ENCODE peak calls at places on chromosome 13, in eight cellular contexts. C, N, X, P, F, V, Q and G are unnamed samples. For H3K36me3, the result is how much of the 10 kb centered on the place peaks cover.

GRCh38 chr13:44818428-44818827 is 170.8 kb downstream of the NUFIP1 start:
- DNase-seq in F (peak), X (no peak), P (no peak), Q (no peak), V (no peak), N (no peak), C (no peak), G (no peak)

GRCh38 chr13:74975122-74975521 is 506.8 kb downstream of the TBC1D4 start:
- DNase-seq in N (no peak), Q (no peak), V (no peak), C (no peak), F (no peak), P (no peak), X (no peak), G (no peak)

GRCh38 chr13:90968510-90968909 is 379.0 kb upstream of the MIR17HG start:
- DNase-seq in F (peak), C (no peak), P (no peak), Q (no peak), N (no peak), V (no peak), X (no peak), G (no peak)

GRCh38 chr13:76016799-76017198 is 380.7 kb downstream of the LMO7 start:
- DNase-seq in V (no peak), Q (peak), F (peak), C (no peak), P (no peak), N (no peak), X (no peak), G (no peak)

GRCh38 chr13:53782400-53783030 is 753.9 kb downstream of the OLFM4 start:
- DNase-seq in X (no peak), N (peak), P (no peak), C (no peak), F (peak), V (peak), Q (no peak), G (no peak)

GRCh38 chr13:22505489-22505888 is 675.3 kb upstream of the SGCG start:
- DNase-seq in F (no peak), C (no peak), V (no peak), P (no peak), N (no peak), Q (no peak), X (no peak), G (no peak)

GRCh38 chr13:42894765-42895181 is 97.3 kb downstream of the EPSTI1 start:
- DNase-seq in N (no peak), C (no peak), V (no peak), F (no peak), Q (no peak), P (no peak), X (no peak), G (no peak)

GRCh38 chr13:28451482-28452217 is 43.3 kb downstream of the FLT1 start:
- DNase-seq in P (no peak), X (no peak), F (peak), V (no peak), N (no peak), C (no peak), Q (no peak), G (no peak)

GRCh38 chr13:46181799-46182490 is at the start of gene LCP1:
- DNase-seq in Q (no peak), P (no peak), V (peak), N (no peak), F (no peak), X (no peak), C (no peak), G (peak)

GRCh38 chr13:37475151-37475550 is 123.4 kb downstream of the POSTN start:
- DNase-seq in P (no peak), C (no peak), X (no peak), N (no peak), Q (no peak), V (no peak), F (no peak), G (no peak)

GRCh38 chr13:80977168-80977567 is 636.2 kb upstream of the SPRY2 start:
- DNase-seq in C (no peak), V (no peak), N (no peak), F (no peak), Q (no peak), X (no peak), P (no peak), G (no peak)

GRCh38 chr13:72469932-72470331 is 257.5 kb downstream of the MZT1 start:
- DNase-seq in F (no peak), N (no peak), C (no peak), V (no peak), X (no peak), Q (no peak), P (no peak), G (no peak)

GRCh38 chr13:98333481-98333880 is 156.4 kb upstream of the RNF113B start:
- DNase-seq in P (no peak), Q (no peak), C (no peak), X (no peak), V (no peak), F (peak), N (no peak), G (no peak)

GRCh38 chr13:62684359-62684758 is 1268.7 kb upstream of the PCDH20 start:
- DNase-seq in C (no peak), V (no peak), P (no peak), X (no peak), Q (no peak), N (no peak), F (no peak), G (no peak)

GRCh38 chr13:26048745-26049144 is 3.1 kb downstream of the SHISA2 start:
- DNase-seq in F (no peak), P (no peak), V (no peak), C (no peak), N (no peak), Q (no peak), X (no peak), G (no peak)

GRCh38 chr13:26052136-26052736 is 420 bp upstream of the SHISA2 start:
- DNase-seq in P (no peak), X (no peak), Q (no peak), N (no peak), F (peak), V (no peak), C (no peak), G (no peak)

GRCh38 chr13:26053418-26053980 is 1.7 kb upstream of the SHISA2 start:
- DNase-seq in V (no peak), C (no peak), F (no peak), X (no peak), N (no peak), Q (no peak), P (no peak), G (no peak)

GRCh38 chr13:26051231-26052135 is at the start of gene SHISA2:
- DNase-seq in Q (peak), C (no peak), X (no peak), N (peak), V (no peak), P (peak), F (peak), G (no peak)

GRCh38 chr13:26050568-26051230 is 1.1 kb downstream of the SHISA2 start:
- DNase-seq in N (no peak), V (no peak), C (no peak), X (no peak), F (peak), Q (peak), P (peak), G (no peak)
- TF ChIP-seq CTCF in N (no peak), V (no peak), C (no peak), X (no peak), F (peak), Q (no peak), P (no peak), G (no peak)

GRCh38 chr13:26686285-26686684 is 74.3 kb downstream of the GPR12 start:
- DNase-seq in P (no peak), Q (no peak), X (no peak), V (no peak), N (no peak), C (no peak), F (no peak), G (no peak)
- H3K36me3 ChIP-seq in P (half or more), Q (under half), X (under half), V (half or more), N (under half), C (half or more), F (under half), G (under half)

DNA sequence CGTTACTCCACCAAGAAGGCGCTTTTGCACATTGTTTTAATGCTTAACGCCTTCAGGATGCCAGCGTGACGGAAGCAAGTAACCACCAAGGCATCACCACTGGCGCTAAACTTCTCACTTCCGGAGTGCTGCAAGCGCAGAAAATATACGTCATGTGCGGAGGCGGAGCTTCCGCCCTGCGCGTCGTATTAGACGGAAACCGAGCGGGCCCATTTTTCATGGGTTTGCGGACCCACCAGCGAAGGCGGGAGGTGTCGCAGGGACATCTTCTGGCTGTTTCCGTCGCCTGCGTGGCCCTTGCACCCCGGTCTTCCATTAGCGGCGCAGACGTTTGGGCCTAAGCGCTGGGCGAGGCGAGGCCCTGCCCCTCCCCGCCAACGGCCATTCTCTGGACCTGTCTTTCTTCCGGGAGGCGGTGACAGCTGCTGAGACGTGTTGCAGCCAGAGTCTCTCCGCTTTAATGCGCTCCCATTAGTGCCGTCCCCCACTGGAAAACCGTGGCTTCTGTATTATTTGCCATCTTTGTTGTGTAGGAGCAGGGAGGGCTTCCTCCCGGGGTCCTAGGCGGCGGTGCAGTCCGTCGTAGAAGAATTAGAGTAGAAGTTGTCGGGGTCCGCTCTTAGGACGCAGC is at the start of gene ERCC5:
- DNase-seq in X (peak), F (peak), N (peak), C (peak), P (peak), Q (peak), V (peak), G (peak)
- TF ChIP-seq CTCF in X (peak), F (no peak), N (no peak), C (no peak), P (no peak), Q (no peak), V (peak), G (no peak)

GRCh38 chr13:24361852-24362366 is 52.5 kb downstream of the C1QTNF9 start:
- DNase-seq in V (no peak), N (no peak), X (no peak), C (no peak), F (no peak), Q (no peak), P (no peak), G (no peak)
- H3K36me3 ChIP-seq in V (under half), N (under half), X (under half), C (under half), F (under half), Q (under half), P (under half), G (under half)

GRCh38 chr13:51995677-51996551 is 15.3 kb downstream of the ATP7B start:
- DNase-seq in C (no peak), X (no peak), F (peak), N (peak), Q (no peak), V (no peak), P (no peak), G (no peak)
- TF ChIP-seq CTCF in C (no peak), X (no peak), F (no peak), N (no peak), Q (no peak), V (no peak), P (peak), G (no peak)

DNA sequence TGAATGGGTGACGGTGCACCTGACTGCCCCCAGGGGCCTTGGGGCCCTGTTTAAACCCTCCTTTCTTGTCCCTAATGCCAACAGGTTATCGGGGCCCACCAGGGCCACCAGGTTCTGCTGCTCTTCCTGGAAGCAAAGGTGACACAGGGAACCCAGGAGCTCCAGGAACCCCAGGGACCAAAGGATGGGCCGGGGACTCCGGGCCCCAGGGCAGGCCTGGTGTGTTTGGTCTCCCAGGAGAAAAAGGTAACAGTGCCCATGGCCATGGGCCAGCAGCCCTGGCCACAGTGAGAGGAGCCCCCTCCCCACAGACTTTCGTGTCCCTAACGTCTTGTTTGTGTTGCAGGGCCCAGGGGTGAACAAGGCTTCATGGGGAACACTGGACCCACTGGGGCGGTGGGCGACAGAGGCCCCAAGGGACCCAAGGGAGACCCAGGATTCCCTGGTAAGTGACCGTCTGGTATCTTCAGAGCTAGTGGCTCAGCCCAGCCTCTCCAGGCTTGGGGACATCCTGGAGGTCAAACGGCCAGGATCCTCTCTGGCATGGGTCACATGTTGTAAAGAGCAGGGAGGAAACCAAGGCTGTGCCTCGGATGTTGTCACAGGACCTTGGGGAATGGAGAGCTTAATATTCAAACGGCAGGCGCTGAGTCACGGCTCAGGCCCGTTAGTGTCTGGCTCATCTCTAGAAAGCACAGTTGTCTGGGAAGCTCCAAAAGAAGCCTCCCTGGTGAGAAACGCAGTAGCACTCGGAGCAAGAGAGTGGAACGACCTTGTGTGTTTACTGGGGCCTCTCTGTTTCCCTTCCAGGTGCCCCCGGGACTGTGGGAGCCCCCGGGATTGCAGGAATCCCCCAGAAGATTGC is 58.3 kb downstream of the RAB20 start:
- DNase-seq in F (no peak), P (peak), Q (no peak), N (no peak), C (no peak), X (no peak), V (no peak), G (no peak)
- H3K36me3 ChIP-seq in F (under half), P (half or more), Q (half or more), N (under half), C (half or more), X (under half), V (half or more), G (under half)

DNA sequence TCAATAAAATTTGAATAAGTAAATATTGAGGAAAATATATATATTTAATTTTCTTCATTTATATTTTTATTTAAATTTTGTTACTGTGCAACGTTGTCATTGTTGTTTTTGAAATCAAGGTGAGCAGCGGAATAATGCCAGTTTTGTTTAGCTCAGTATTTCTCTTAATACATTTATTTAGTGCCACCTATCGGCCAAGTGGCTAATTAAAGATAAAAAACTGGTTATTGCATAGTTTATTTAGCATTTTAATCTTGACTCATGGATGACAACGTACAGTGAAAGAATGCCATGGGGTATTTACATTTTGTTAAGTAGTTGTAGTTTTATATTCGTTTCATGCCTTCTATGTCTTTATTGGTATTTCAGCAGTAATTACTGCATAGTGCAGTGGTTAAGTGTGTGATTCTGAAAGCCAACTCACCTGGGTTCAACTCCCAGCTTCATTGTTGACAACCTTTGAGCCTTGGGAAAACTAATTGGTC is 265.9 kb downstream of the MYO16 start:
- DNase-seq in F (peak), N (no peak), C (no peak), P (no peak), X (no peak), Q (no peak), V (peak), G (no peak)
- TF ChIP-seq CTCF in F (peak), N (peak), C (peak), P (peak), X (peak), Q (peak), V (peak), G (peak)

DNA sequence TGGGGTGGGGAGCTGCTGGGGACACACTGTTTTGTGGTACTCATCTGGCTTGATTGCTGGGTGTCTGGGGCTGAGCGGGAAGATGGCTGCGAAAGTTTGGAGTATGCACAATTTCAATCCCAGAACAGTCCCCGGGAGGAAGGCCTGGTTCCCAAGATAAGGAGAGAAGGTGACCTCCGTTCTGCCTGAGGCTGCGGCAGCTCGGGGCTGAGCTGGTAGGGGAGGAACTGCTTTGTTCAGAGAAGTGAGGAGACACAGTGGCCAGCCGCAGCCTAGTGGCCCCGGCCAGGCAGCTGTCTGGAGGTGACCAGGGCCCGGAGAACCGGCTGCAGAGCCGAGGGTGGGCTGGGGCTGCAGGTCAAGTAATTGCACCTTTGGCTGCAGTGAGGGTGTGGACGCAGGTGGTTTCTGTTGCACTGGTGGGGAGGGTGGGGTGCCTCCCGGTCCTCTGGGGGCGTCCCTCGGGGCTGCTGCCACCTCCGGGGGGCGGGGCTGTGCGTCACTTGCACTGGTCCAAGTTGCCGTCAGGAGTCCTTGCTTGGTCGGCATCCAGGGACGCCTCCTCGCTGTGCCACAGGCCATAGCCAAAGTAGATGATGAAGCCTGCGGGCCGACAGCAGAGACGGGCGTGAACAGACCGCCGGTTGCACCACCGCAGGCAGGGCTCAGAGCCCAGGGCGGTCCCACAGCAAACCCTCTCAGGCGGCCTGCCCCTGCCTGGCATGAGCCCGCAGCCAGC is 81.3 kb downstream of the SLC7A1 start:
- DNase-seq in Q (peak), F (no peak), N (no peak), V (no peak), P (no peak), C (no peak), X (no peak), G (no peak)
- H3K36me3 ChIP-seq in Q (under half), F (under half), N (under half), V (half or more), P (under half), C (half or more), X (under half), G (under half)

GRCh38 chr13:79662882-79663281 is 181.9 kb downstream of the NDFIP2 start:
- DNase-seq in Q (no peak), F (no peak), C (no peak), P (no peak), N (no peak), X (no peak), V (no peak), G (no peak)
- TF ChIP-seq CTCF in Q (no peak), F (peak), C (no peak), P (no peak), N (no peak), X (no peak), V (no peak), G (no peak)

DNA sequence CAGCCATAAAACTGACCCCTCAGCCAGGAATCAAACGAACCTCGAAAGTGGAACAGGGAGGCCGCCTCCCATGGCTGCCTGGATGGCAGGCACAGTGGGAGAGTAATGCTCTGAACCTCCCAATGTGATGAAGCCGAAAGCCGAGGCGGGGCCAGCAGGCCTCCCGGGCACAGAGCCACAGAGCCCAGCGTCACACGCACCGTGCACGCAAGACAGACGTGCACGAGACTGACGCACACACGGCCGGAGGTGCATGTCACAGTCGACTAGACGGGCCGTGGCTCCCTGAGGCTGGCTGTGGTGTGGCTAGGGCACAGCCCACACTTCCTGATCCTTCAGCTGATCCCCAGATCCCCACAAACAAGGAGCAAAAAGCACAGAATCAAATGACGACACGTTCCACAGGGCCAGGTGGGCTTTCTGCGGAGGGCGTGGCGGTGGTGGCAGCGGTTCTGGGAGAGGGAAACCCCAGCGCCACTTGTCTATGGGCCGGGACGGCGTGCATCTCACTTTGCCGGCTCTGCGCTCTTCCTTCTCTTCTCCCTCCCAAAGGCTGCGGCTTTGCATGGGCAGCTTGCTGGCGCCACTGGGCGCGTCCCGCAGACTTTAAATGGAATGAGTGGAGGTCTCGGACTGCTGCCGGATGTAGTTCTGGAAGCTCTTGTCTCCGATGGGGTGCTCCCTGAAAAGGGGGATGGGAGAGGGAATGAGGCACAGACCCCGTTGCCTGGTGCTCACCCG is 5.0 kb upstream of the C13orf46 start:
- DNase-seq in F (no peak), C (no peak), X (no peak), Q (peak), N (no peak), V (no peak), P (peak), G (no peak)
- H3K36me3 ChIP-seq in F (under half), C (half or more), X (under half), Q (under half), N (under half), V (half or more), P (half or more), G (under half)